ENCODE peak calls at places on chromosome 3, in ten cellular contexts. One of them, this sample, is unnamed.
A peak's percentile ranks its signal among the peaks of the same experiment; 100 is the strongest.

GRCh38 chr3:186532641-186533072 is 11.5 kb downstream of the CRYGS start:
- DNase-seq in NCI-H1105: no peak
- DNase-seq in stimulated activated CD4-positive, alpha-beta T cell treated with anti-CD3 and anti-CD28 coated beads, TNF-alpha, amount 100 ng/mL, for 4 hours: no peak
- DNase-seq in endothelial cell: no peak
- DNase-seq in fibroblast of lung: no peak
- DNase-seq in activated gamma-delta T cell treated with anti-CD3 and anti-CD28 coated beads, Interleukin-2, amount 50 U/mL, for 16 hours: no peak
- DNase-seq in cardiac fibroblast: no peak
- DNase-seq in NCI-H1417: no peak
- DNase-seq in amniotic epithelial cell: no peak
- DNase-seq in CD4-positive, alpha-beta memory T cell: no peak
- DNase-seq in this sample: no peak

GRCh38 chr3:98705694-98706093 is 57.4 kb upstream of the ST3GAL6 start:
- DNase-seq in NCI-H1105: no peak
- DNase-seq in stimulated activated CD4-positive, alpha-beta T cell treated with anti-CD3 and anti-CD28 coated beads, TNF-alpha, amount 100 ng/mL, for 4 hours: no peak
- DNase-seq in endothelial cell: no peak
- DNase-seq in fibroblast of lung: no peak
- DNase-seq in activated gamma-delta T cell treated with anti-CD3 and anti-CD28 coated beads, Interleukin-2, amount 50 U/mL, for 16 hours: no peak
- DNase-seq in cardiac fibroblast: peak; percentile 45
- DNase-seq in NCI-H1417: no peak
- DNase-seq in amniotic epithelial cell: no peak
- DNase-seq in CD4-positive, alpha-beta memory T cell: no peak
- DNase-seq in this sample: no peak

GRCh38 chr3:103614719-103615118 is 1179.9 kb downstream of the ZPLD1 start:
- DNase-seq in NCI-H1105: no peak
- DNase-seq in stimulated activated CD4-positive, alpha-beta T cell treated with anti-CD3 and anti-CD28 coated beads, TNF-alpha, amount 100 ng/mL, for 4 hours: no peak
- DNase-seq in endothelial cell: no peak
- DNase-seq in fibroblast of lung: no peak
- DNase-seq in activated gamma-delta T cell treated with anti-CD3 and anti-CD28 coated beads, Interleukin-2, amount 50 U/mL, for 16 hours: no peak
- DNase-seq in cardiac fibroblast: no peak
- DNase-seq in NCI-H1417: no peak
- DNase-seq in amniotic epithelial cell: no peak
- DNase-seq in CD4-positive, alpha-beta memory T cell: no peak
- DNase-seq in this sample: no peak

GRCh38 chr3:113898892-113899291 is 48.9 kb upstream of the ZDHHC23 start:
- DNase-seq in NCI-H1105: no peak
- DNase-seq in stimulated activated CD4-positive, alpha-beta T cell treated with anti-CD3 and anti-CD28 coated beads, TNF-alpha, amount 100 ng/mL, for 4 hours: no peak
- DNase-seq in endothelial cell: no peak
- DNase-seq in fibroblast of lung: peak; percentile 44
- DNase-seq in activated gamma-delta T cell treated with anti-CD3 and anti-CD28 coated beads, Interleukin-2, amount 50 U/mL, for 16 hours: no peak
- DNase-seq in cardiac fibroblast: peak; percentile 73
- DNase-seq in NCI-H1417: no peak
- DNase-seq in amniotic epithelial cell: peak; percentile 57
- DNase-seq in CD4-positive, alpha-beta memory T cell: no peak
- DNase-seq in this sample: no peak

GRCh38 chr3:120544361-120544760 is 51.8 kb upstream of the NDUFB4 start:
- DNase-seq in NCI-H1105: no peak
- DNase-seq in stimulated activated CD4-positive, alpha-beta T cell treated with anti-CD3 and anti-CD28 coated beads, TNF-alpha, amount 100 ng/mL, for 4 hours: no peak
- DNase-seq in endothelial cell: no peak
- DNase-seq in fibroblast of lung: no peak
- DNase-seq in activated gamma-delta T cell treated with anti-CD3 and anti-CD28 coated beads, Interleukin-2, amount 50 U/mL, for 16 hours: no peak
- DNase-seq in cardiac fibroblast: no peak
- DNase-seq in NCI-H1417: no peak
- DNase-seq in amniotic epithelial cell: no peak
- DNase-seq in CD4-positive, alpha-beta memory T cell: no peak
- DNase-seq in this sample: no peak

GRCh38 chr3:19645093-19645492 is 288.9 kb downstream of the EFHB start:
- DNase-seq in NCI-H1105: no peak
- DNase-seq in stimulated activated CD4-positive, alpha-beta T cell treated with anti-CD3 and anti-CD28 coated beads, TNF-alpha, amount 100 ng/mL, for 4 hours: no peak
- DNase-seq in endothelial cell: no peak
- DNase-seq in fibroblast of lung: peak; percentile 21
- DNase-seq in activated gamma-delta T cell treated with anti-CD3 and anti-CD28 coated beads, Interleukin-2, amount 50 U/mL, for 16 hours: no peak
- DNase-seq in cardiac fibroblast: no peak
- DNase-seq in NCI-H1417: no peak
- DNase-seq in amniotic epithelial cell: no peak
- DNase-seq in CD4-positive, alpha-beta memory T cell: no peak
- DNase-seq in this sample: no peak

GRCh38 chr3:122586098-122586497 is 8.6 kb downstream of the PARP15 start:
- DNase-seq in NCI-H1105: no peak
- DNase-seq in stimulated activated CD4-positive, alpha-beta T cell treated with anti-CD3 and anti-CD28 coated beads, TNF-alpha, amount 100 ng/mL, for 4 hours: no peak
- DNase-seq in endothelial cell: no peak
- DNase-seq in fibroblast of lung: no peak
- DNase-seq in activated gamma-delta T cell treated with anti-CD3 and anti-CD28 coated beads, Interleukin-2, amount 50 U/mL, for 16 hours: no peak
- DNase-seq in cardiac fibroblast: no peak
- DNase-seq in NCI-H1417: no peak
- DNase-seq in amniotic epithelial cell: no peak
- DNase-seq in CD4-positive, alpha-beta memory T cell: no peak
- DNase-seq in this sample: no peak

GRCh38 chr3:58999779-59000170 is 50.0 kb downstream of the CFAP20DC start:
- DNase-seq in NCI-H1105: no peak
- DNase-seq in stimulated activated CD4-positive, alpha-beta T cell treated with anti-CD3 and anti-CD28 coated beads, TNF-alpha, amount 100 ng/mL, for 4 hours: no peak
- DNase-seq in endothelial cell: no peak
- DNase-seq in fibroblast of lung: peak; percentile 11
- DNase-seq in activated gamma-delta T cell treated with anti-CD3 and anti-CD28 coated beads, Interleukin-2, amount 50 U/mL, for 16 hours: no peak
- DNase-seq in cardiac fibroblast: peak; percentile 9
- DNase-seq in NCI-H1417: no peak
- DNase-seq in amniotic epithelial cell: peak; percentile 43
- DNase-seq in CD4-positive, alpha-beta memory T cell: no peak
- DNase-seq in this sample: no peak

GRCh38 chr3:94524102-94524922 is 461.5 kb downstream of the NSUN3 start:
- DNase-seq in NCI-H1105: no peak
- DNase-seq in stimulated activated CD4-positive, alpha-beta T cell treated with anti-CD3 and anti-CD28 coated beads, TNF-alpha, amount 100 ng/mL, for 4 hours: no peak
- DNase-seq in endothelial cell: no peak
- DNase-seq in fibroblast of lung: no peak
- DNase-seq in activated gamma-delta T cell treated with anti-CD3 and anti-CD28 coated beads, Interleukin-2, amount 50 U/mL, for 16 hours: no peak
- DNase-seq in cardiac fibroblast: no peak
- DNase-seq in NCI-H1417: peak; percentile 17
- DNase-seq in amniotic epithelial cell: peak; percentile 9
- DNase-seq in CD4-positive, alpha-beta memory T cell: no peak
- DNase-seq in this sample: no peak

GRCh38 chr3:70065666-70066253 is 66.2 kb downstream of the SAMMSON start:
- DNase-seq in NCI-H1105: no peak
- DNase-seq in stimulated activated CD4-positive, alpha-beta T cell treated with anti-CD3 and anti-CD28 coated beads, TNF-alpha, amount 100 ng/mL, for 4 hours: no peak
- DNase-seq in endothelial cell: peak; percentile 34
- DNase-seq in fibroblast of lung: no peak
- DNase-seq in activated gamma-delta T cell treated with anti-CD3 and anti-CD28 coated beads, Interleukin-2, amount 50 U/mL, for 16 hours: no peak
- DNase-seq in cardiac fibroblast: no peak
- DNase-seq in NCI-H1417: peak; percentile 21
- DNase-seq in amniotic epithelial cell: no peak
- DNase-seq in CD4-positive, alpha-beta memory T cell: no peak
- DNase-seq in this sample: no peak

GRCh38 chr3:112013058-112013783 is 14.5 kb downstream of the TAGLN3 start:
- DNase-seq in NCI-H1105: no peak
- DNase-seq in stimulated activated CD4-positive, alpha-beta T cell treated with anti-CD3 and anti-CD28 coated beads, TNF-alpha, amount 100 ng/mL, for 4 hours: no peak
- DNase-seq in endothelial cell: peak; percentile 49
- DNase-seq in fibroblast of lung: peak; percentile 71
- DNase-seq in activated gamma-delta T cell treated with anti-CD3 and anti-CD28 coated beads, Interleukin-2, amount 50 U/mL, for 16 hours: peak; percentile 34
- DNase-seq in cardiac fibroblast: peak; percentile 87
- DNase-seq in NCI-H1417: no peak
- DNase-seq in amniotic epithelial cell: peak; percentile 73
- DNase-seq in CD4-positive, alpha-beta memory T cell: peak; percentile 51
- DNase-seq in this sample: peak; percentile 25

GRCh38 chr3:52108302-52109232 is 45.7 kb downstream of the POC1A start:
- DNase-seq in NCI-H1105: no peak
- DNase-seq in stimulated activated CD4-positive, alpha-beta T cell treated with anti-CD3 and anti-CD28 coated beads, TNF-alpha, amount 100 ng/mL, for 4 hours: no peak
- DNase-seq in endothelial cell: no peak
- DNase-seq in fibroblast of lung: no peak
- DNase-seq in activated gamma-delta T cell treated with anti-CD3 and anti-CD28 coated beads, Interleukin-2, amount 50 U/mL, for 16 hours: no peak
- DNase-seq in cardiac fibroblast: peak; percentile 60
- DNase-seq in NCI-H1417: no peak
- DNase-seq in amniotic epithelial cell: no peak
- DNase-seq in CD4-positive, alpha-beta memory T cell: no peak
- DNase-seq in this sample: peak; percentile 15

This sample was measured in substantia nigra.